ENCODE peak calls at places on chromosomes 11 and 22, in nine cellular contexts. Z, Q, A, I, T, M, U, J and L are unnamed samples.

GRCh38 chr11:56911312-56911711 is 77.4 kb upstream of the OR5AK2 start:
- DNase-seq in Z (no peak), Q (no peak), A (no peak), I (no peak), T (no peak), M (no peak), U (peak; percentile 26), J (no peak), L (no peak)

GRCh38 chr22:37077802-37078448 is 26.4 kb downstream of the KCTD17 start:
- DNase-seq in Z (peak; percentile 48), Q (peak; percentile 37), A (no peak), I (peak; percentile 92), T (peak; percentile 10), M (peak; percentile 68), U (peak; percentile 66), J (peak; percentile 94), L (peak; percentile 71)

GRCh38 chr11:567036-567628 is 6.4 kb downstream of the RASSF7 start:
- DNase-seq in Z (peak; percentile 5), Q (no peak), A (no peak), I (peak; percentile 47), T (no peak), M (no peak), U (no peak), J (no peak), L (no peak)

GRCh38 chr11:31812392-31813241 is 1.5 kb upstream of the PAX6 start:
- DNase-seq in Z (peak; percentile 42), Q (no peak), A (no peak), I (peak; percentile 82), T (no peak), M (no peak), U (no peak), J (peak; percentile 62), L (no peak)

GRCh38 chr22:19959043-19959586 is 17.5 kb upstream of the TXNRD2 start:
- DNase-seq in Z (no peak), Q (peak; percentile 39), A (peak; percentile 76), I (peak; percentile 99), T (no peak), M (no peak), U (peak; percentile 76), J (peak; percentile 32), L (peak; percentile 84)

GRCh38 chr11:129323896-129324522 is 51.6 kb upstream of the BARX2 start:
- DNase-seq in Z (no peak), Q (peak; percentile 28), A (peak; percentile 57), I (peak; percentile 56), T (no peak), M (no peak), U (peak; percentile 74), J (no peak), L (peak; percentile 22)

GRCh38 chr11:334264-335033 is 13.8 kb upstream of the IFITM3 start:
- DNase-seq in Z (no peak), Q (no peak), A (no peak), I (peak; percentile 94), T (no peak), M (no peak), U (peak; percentile 87), J (no peak), L (peak; percentile 58)

GRCh38 chr22:40728731-40729189 is 49.5 kb downstream of the MCHR1 start:
- DNase-seq in Z (no peak), Q (no peak), A (no peak), I (no peak), T (no peak), M (peak; percentile 61), U (peak; percentile 64), J (no peak), L (no peak)

GRCh38 chr11:34968862-34969261 is 52.4 kb downstream of the PDHX start:
- DNase-seq in Z (no peak), Q (no peak), A (no peak), I (no peak), T (no peak), M (no peak), U (no peak), J (no peak), L (no peak)

DNA sequence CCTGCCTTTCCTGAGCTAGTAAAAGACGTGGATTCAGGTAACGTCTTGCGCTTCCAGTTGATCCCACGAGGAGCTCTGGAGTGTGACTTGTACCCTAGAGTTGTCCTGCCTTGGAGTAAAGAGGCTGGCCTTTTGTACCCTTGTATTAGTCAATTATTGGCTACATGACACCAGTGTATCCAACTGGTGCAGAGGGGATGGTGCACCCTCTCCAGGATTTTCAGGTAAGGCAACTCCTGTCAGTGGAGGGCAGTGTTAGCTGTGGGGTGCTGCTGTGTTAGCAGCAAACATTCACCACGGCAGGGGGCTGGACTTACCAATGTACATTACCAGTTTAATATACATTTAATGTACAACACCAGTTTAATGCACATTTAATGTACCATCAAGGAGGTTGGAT is 233.5 kb downstream of the MIAT start:
- DNase-seq in Z (no peak), Q (no peak), A (no peak), I (peak; percentile 69), T (no peak), M (peak; percentile 7), U (no peak), J (no peak), L (no peak)
- TF ChIP-seq CTCF in Z (no peak), Q (no peak), A (no peak), I (peak; percentile 59), T (no peak), M (peak; percentile 53), U (no peak), J (no peak), L (no peak)

GRCh38 chr11:70597751-70598377 is 199.5 kb downstream of the CTTN start:
- DNase-seq in Z (no peak), Q (no peak), A (no peak), I (no peak), T (no peak), M (no peak), U (no peak), J (no peak), L (peak; percentile 48)
- H3K4me3 ChIP-seq in Z (no peak overlapping the region), Q (no peak overlapping the region), A (no peak overlapping the region), I (no peak overlapping the region), T (no peak overlapping the region), M (no peak overlapping the region), U (no peak overlapping the region), J (no peak overlapping the region), L (no peak overlapping the region)

GRCh38 chr11:120079750-120080610 is 57.9 kb downstream of the TRIM29 start:
- DNase-seq in Z (no peak), Q (no peak), A (no peak), I (peak; percentile 76), T (no peak), M (peak; percentile 15), U (no peak), J (no peak), L (peak; percentile 44)
- TF ChIP-seq CTCF in Z (peak; percentile 21), Q (peak; percentile 27), A (peak; percentile 61), I (peak; percentile 57), T (peak; percentile 43), M (peak; percentile 72), U (peak; percentile 24), J (peak; percentile 49), L (peak; percentile 46)

GRCh38 chr11:8867856-8868705 is 42.9 kb upstream of the AKIP1 start:
- DNase-seq in Z (no peak), Q (peak; percentile 63), A (no peak), I (no peak), T (no peak), M (no peak), U (peak; percentile 71), J (no peak), L (no peak)
- H3K4me3 ChIP-seq in Z (no peak overlapping the region), Q (no peak overlapping the region), A (no peak overlapping the region), I (peak overlapping the region; percentile 71), T (peak overlapping the region; percentile 11), M (no peak overlapping the region), U (no peak overlapping the region), J (no peak overlapping the region), L (no peak overlapping the region)